ENCODE peak calls at places on chromosomes 3 and 15, in seven cellular contexts. One of them, this sample, is unnamed.

GRCh38 chr3:4817128-4817527 is 162.1 kb upstream of the BHLHE40 start:
- DNase-seq in left colon: no peak
- DNase-seq in HEK293T: no peak
- DNase-seq in non-pigmented ciliary epithelial cell: no peak
- DNase-seq in AML-193: no peak
- DNase-seq in GM12892: no peak
- DNase-seq in WTC11: no peak
- DNase-seq in this sample: no peak

GRCh38 chr15:36601497-36601932 is 22.1 kb downstream of the CDIN1 start:
- DNase-seq in AML-193: no peak
- DNase-seq in GM12892: no peak
- DNase-seq in HEK293T: no peak
- DNase-seq in left colon: peak
- DNase-seq in WTC11: no peak
- DNase-seq in non-pigmented ciliary epithelial cell: no peak
- DNase-seq in this sample: no peak

GRCh38 chr3:124625084-124625483 is 105.2 kb upstream of the UMPS start:
- DNase-seq in non-pigmented ciliary epithelial cell: no peak
- DNase-seq in WTC11: no peak
- DNase-seq in GM12892: no peak
- DNase-seq in left colon: no peak
- DNase-seq in AML-193: no peak
- DNase-seq in HEK293T: no peak
- DNase-seq in this sample: no peak

GRCh38 chr3:80696280-80696679 is 928.5 kb upstream of the ROBO1 start:
- DNase-seq in WTC11: no peak
- DNase-seq in non-pigmented ciliary epithelial cell: no peak
- DNase-seq in GM12892: no peak
- DNase-seq in left colon: no peak
- DNase-seq in HEK293T: no peak
- DNase-seq in AML-193: no peak
- DNase-seq in this sample: no peak

GRCh38 chr15:38216763-38217162 is 35.9 kb upstream of the SPRED1 start:
- DNase-seq in WTC11: no peak
- DNase-seq in left colon: no peak
- DNase-seq in HEK293T: no peak
- DNase-seq in AML-193: no peak
- DNase-seq in GM12892: no peak
- DNase-seq in non-pigmented ciliary epithelial cell: no peak
- DNase-seq in this sample: no peak

GRCh38 chr3:40615110-40615915 is 90.6 kb downstream of the ZNF621 start:
- DNase-seq in non-pigmented ciliary epithelial cell: no peak
- DNase-seq in left colon: no peak
- DNase-seq in WTC11: peak
- DNase-seq in GM12892: no peak
- DNase-seq in AML-193: no peak
- DNase-seq in HEK293T: no peak
- DNase-seq in this sample: no peak

GRCh38 chr3:187169231-187169960 is 27.9 kb upstream of the RTP1 start:
- DNase-seq in WTC11: no peak
- DNase-seq in GM12892: no peak
- DNase-seq in AML-193: no peak
- DNase-seq in left colon: no peak
- DNase-seq in non-pigmented ciliary epithelial cell: peak
- DNase-seq in HEK293T: no peak
- DNase-seq in this sample: no peak

GRCh38 chr3:82495655-82496054 is 734.2 kb upstream of the GBE1 start:
- DNase-seq in AML-193: no peak
- DNase-seq in HEK293T: no peak
- DNase-seq in non-pigmented ciliary epithelial cell: no peak
- DNase-seq in WTC11: no peak
- DNase-seq in GM12892: no peak
- DNase-seq in left colon: no peak
- DNase-seq in this sample: no peak

GRCh38 chr3:88025001-88025552 is 33.7 kb downstream of the CGGBP1 start:
- DNase-seq in HEK293T: peak
- DNase-seq in WTC11: no peak
- DNase-seq in GM12892: no peak
- DNase-seq in left colon: no peak
- DNase-seq in non-pigmented ciliary epithelial cell: no peak
- DNase-seq in AML-193: no peak
- DNase-seq in this sample: no peak

GRCh38 chr3:151923901-151924300 is 50.5 kb downstream of the SUCNR1 start:
- DNase-seq in AML-193: no peak
- DNase-seq in GM12892: no peak
- DNase-seq in WTC11: no peak
- DNase-seq in left colon: no peak
- DNase-seq in non-pigmented ciliary epithelial cell: no peak
- DNase-seq in HEK293T: no peak
- DNase-seq in this sample: no peak

GRCh38 chr3:190238871-190239270 is 83.4 kb downstream of the CLDN1 start:
- DNase-seq in left colon: no peak
- DNase-seq in WTC11: no peak
- DNase-seq in HEK293T: no peak
- DNase-seq in AML-193: no peak
- DNase-seq in non-pigmented ciliary epithelial cell: no peak
- DNase-seq in GM12892: no peak
- DNase-seq in this sample: no peak